ENCODE peak calls at places on chromosomes 4 and X, in four cellular contexts. L is HCT116, C is pulmonary artery endothelial cell, X is fibroblast of lung. Z is an unnamed sample.

GRCh38 chr4:3293410-3294391 is 880 bp downstream of the RGS12 start:
- DNase-seq in L (no peak), C (no peak), X (no peak), Z (no peak)

GRCh38 chrX:138914751-138915150 is 203.2 kb upstream of the FGF13 start:
- DNase-seq in L (no peak), C (no peak), X (peak; percentile 48), Z (no peak)

GRCh38 chr4:77025643-77026321 is 50.0 kb downstream of the CCNI start:
- DNase-seq in L (no peak), C (no peak), X (peak; percentile 78), Z (no peak)

GRCh38 chr4:94758700-94759399 is 1.1 kb downstream of the BMPR1B start:
- DNase-seq in L (no peak), C (no peak), X (peak; percentile 12), Z (no peak)

GRCh38 chr4:7255488-7255881 is 63.1 kb downstream of the SORCS2 start:
- DNase-seq in L (no peak), C (no peak), X (no peak), Z (no peak)

GRCh38 chr4:109592367-109592766 is 32.3 kb downstream of the MCUB start:
- DNase-seq in L (no peak), C (no peak), X (no peak), Z (no peak)

GRCh38 chr4:182103614-182104319 is 139.4 kb upstream of the TENM3 start:
- DNase-seq in L (no peak), C (no peak), X (no peak), Z (no peak)

GRCh38 chr4:155248002-155248896 is 39.8 kb downstream of the NPY2R start:
- DNase-seq in L (no peak), C (no peak), X (no peak), Z (peak; percentile 36)

GRCh38 chr4:159495515-159496236 is 392.8 kb downstream of the RAPGEF2 start:
- DNase-seq in L (no peak), C (no peak), X (peak; percentile 50), Z (no peak)

GRCh38 chr4:73721419-73721818 is 18.9 kb upstream of the CXCL8 start:
- DNase-seq in L (no peak), C (no peak), X (peak; percentile 78), Z (peak; percentile 89)

GRCh38 chr4:135948797-135949196 is 1583.5 kb downstream of the PCDH18 start:
- DNase-seq in L (no peak), C (no peak), X (no peak), Z (no peak)

GRCh38 chrX:122626871-122627270 is 557.2 kb upstream of the GRIA3 start:
- DNase-seq in L (no peak), C (no peak), X (peak; percentile 82), Z (no peak)

GRCh38 chr4:22458112-22458511 is 57.8 kb downstream of the ADGRA3 start:
- DNase-seq in L (no peak), C (no peak), X (no peak), Z (no peak)

GRCh38 chrX:39690541-39691415 is 407.0 kb downstream of the BCOR start:
- DNase-seq in L (no peak), C (no peak), X (no peak), Z (no peak)

GRCh38 chr4:141246243-141246642 is 25.5 kb downstream of the ZNF330 start:
- DNase-seq in L (no peak), C (no peak), X (peak; percentile 82), Z (peak; percentile 5)

GRCh38 chrX:115364625-115365024 is 75.1 kb downstream of the LUZP4 start:
- DNase-seq in L (no peak), C (no peak), X (peak; percentile 36), Z (no peak)

GRCh38 chrX:85503258-85504158 is 124.0 kb upstream of the POF1B start:
- DNase-seq in L (no peak), C (no peak), X (no peak), Z (no peak)

GRCh38 chr4:17647927-17648326 is 33.5 kb downstream of the MED28 start:
- DNase-seq in L (no peak), C (no peak), X (no peak), Z (no peak)

GRCh38 chr4:836781-837301 is 10.9 kb upstream of the CPLX1 start:
- DNase-seq in L (no peak), C (no peak), X (no peak), Z (no peak)

GRCh38 chr4:10022346-10023049 is 1.2 kb upstream of the SLC2A9 start:
- DNase-seq in L (no peak), C (no peak), X (no peak), Z (no peak)

GRCh38 chr4:110625593-110626292 is 2.9 kb upstream of the PITX2 start:
- DNase-seq in L (no peak), C (no peak), X (no peak), Z (no peak)

GRCh38 chr4:40576651-40577480 is 52.8 kb downstream of the RBM47 start:
- DNase-seq in L (peak; percentile 66), C (peak; percentile 36), X (peak; percentile 96), Z (peak; percentile 32)

GRCh38 chr4:102629686-102630085 is 128.5 kb downstream of the NFKB1 start:
- DNase-seq in L (no peak), C (no peak), X (no peak), Z (no peak)

GRCh38 chrX:39477438-39478120 is 620.2 kb downstream of the BCOR start:
- DNase-seq in L (no peak), C (no peak), X (peak; percentile 27), Z (no peak)

GRCh38 chrX:135302269-135302873 is 6.9 kb upstream of the ETDC start:
- DNase-seq in L (no peak), C (no peak), X (no peak), Z (no peak)

GRCh38 chrX:48902776-48903175 is 5.0 kb downstream of the PQBP1 start:
- DNase-seq in L (no peak), C (no peak), X (no peak), Z (no peak)

GRCh38 chrX:120560405-120560841 is 339 bp downstream of the CUL4B start:
- DNase-seq in L (no peak), C (no peak), X (peak; percentile 49), Z (no peak)

GRCh38 chr4:29560452-29560851 is 1159.7 kb upstream of the PCDH7 start:
- DNase-seq in L (no peak), C (no peak), X (no peak), Z (no peak)

GRCh38 chrX:71067727-71068051 is 445 bp downstream of the SNX12 start:
- DNase-seq in L (no peak), C (no peak), X (no peak), Z (no peak)

Z was measured in NCI-H460.